ENCODE peak calls at places on chromosomes 2 and 18, in seven cellular contexts. U, K, I, L, M, P and G are unnamed samples.

GRCh38 chr2:202171246-202171833 is 67.1 kb downstream of the SUMO1 start:
- DNase-seq in K (peak), I (no peak), L (peak), M (no peak), U (peak), P (no peak), G (no peak)

GRCh38 chr2:27954771-27955384 is 64.3 kb downstream of the BABAM2 start:
- DNase-seq in L (peak), U (peak), K (peak), M (peak), P (peak), I (peak), G (peak)

GRCh38 chr2:240820014-240820606 is at the start of gene KIF1A:
- DNase-seq in M (no peak), U (no peak), K (no peak), L (peak), I (no peak), P (no peak), G (no peak)

GRCh38 chr2:46815121-46815802 is 100.3 kb downstream of the MCFD2 start:
- DNase-seq in L (no peak), P (no peak), U (no peak), M (no peak), K (no peak), I (peak), G (no peak)

GRCh38 chr2:229340086-229340760 is 69.1 kb upstream of the PID1 start:
- DNase-seq in P (no peak), I (no peak), K (peak), M (no peak), U (peak), L (no peak), G (no peak)

GRCh38 chr2:190180313-190181065 is 118.0 kb upstream of the MSTN start:
- DNase-seq in I (peak), L (peak), K (peak), M (no peak), P (no peak), U (peak), G (no peak)

GRCh38 chr2:68744517-68744916 is 9.9 kb downstream of the ARHGAP25 start:
- DNase-seq in K (no peak), M (no peak), U (no peak), P (no peak), I (no peak), L (no peak), G (no peak)

GRCh38 chr2:184598313-184599053 is at the start of gene ZNF804A:
- DNase-seq in L (peak), I (no peak), M (peak), U (peak), P (no peak), K (peak), G (peak)

GRCh38 chr2:101718993-101719571 is 21.6 kb downstream of the MAP4K4 start:
- DNase-seq in I (no peak), P (no peak), K (no peak), U (no peak), L (no peak), M (no peak), G (no peak)

GRCh38 chr2:230885467-230886130 is 20.9 kb downstream of the ITM2C start:
- DNase-seq in U (peak), I (no peak), K (peak), P (no peak), M (peak), L (peak), G (peak)

GRCh38 chr2:9269695-9270365 is 63.2 kb downstream of the ASAP2 start:
- DNase-seq in M (no peak), L (no peak), U (no peak), I (no peak), K (no peak), P (no peak), G (no peak)

GRCh38 chr2:129744649-129745048 is 234.8 kb upstream of the RAB6C start:
- DNase-seq in P (no peak), M (no peak), U (no peak), K (no peak), L (peak), I (no peak), G (no peak)

GRCh38 chr2:176565641-176566323 is 296.5 kb downstream of the MTX2 start:
- DNase-seq in I (no peak), M (no peak), P (no peak), K (peak), U (peak), L (no peak), G (no peak)

GRCh38 chr2:239328306-239329191 is 72.3 kb downstream of the HDAC4 start:
- DNase-seq in M (peak), P (no peak), K (peak), L (peak), I (no peak), U (peak), G (no peak)

GRCh38 chr18:5986257-5986909 is 91.1 kb upstream of the TMEM200C start:
- DNase-seq in U (no peak), P (no peak), L (no peak), M (no peak), K (no peak), I (no peak), G (no peak)

GRCh38 chr2:240992572-240993291 is 5.7 kb upstream of the SNED1 start:
- DNase-seq in L (no peak), P (peak), K (no peak), M (no peak), U (no peak), I (no peak), G (peak)

GRCh38 chr2:78993518-78994148 is 31.9 kb upstream of the REG3G start:
- DNase-seq in I (no peak), K (no peak), U (no peak), P (no peak), L (no peak), M (no peak), G (no peak)

GRCh38 chr18:54232485-54233227 is 8.2 kb upstream of the MBD2 start:
- DNase-seq in U (no peak), P (no peak), M (no peak), K (no peak), I (no peak), L (no peak), G (no peak)

GRCh38 chr2:98148968-98149697 is 62.2 kb downstream of the VWA3B start:
- DNase-seq in I (peak), M (peak), L (no peak), U (peak), K (peak), P (no peak), G (no peak)

DNA sequence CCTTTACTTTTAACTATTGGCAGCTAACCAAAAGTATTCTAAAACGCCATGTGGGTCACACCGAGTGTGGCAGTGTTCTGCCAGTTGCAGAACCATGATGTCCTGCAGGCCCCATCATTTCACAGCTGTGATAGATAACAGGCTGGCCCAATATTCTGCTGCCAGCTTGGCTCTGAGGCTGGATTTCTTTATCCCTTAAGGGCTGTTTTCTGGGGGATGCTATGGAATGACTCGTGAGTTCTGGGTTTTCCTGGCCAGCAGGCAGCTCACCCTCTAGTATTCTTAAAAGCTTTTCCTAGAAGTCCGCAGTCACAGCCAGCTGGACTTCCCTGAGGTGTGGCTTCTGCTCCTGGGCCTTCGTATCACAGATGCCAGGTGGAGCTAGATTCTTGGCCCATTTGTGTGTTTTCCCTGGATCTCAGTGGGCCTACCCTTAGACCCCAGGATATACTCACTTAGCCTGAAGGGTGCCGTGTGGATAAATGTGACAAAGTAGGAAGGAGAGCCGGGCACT is 41.0 kb downstream of the FHOD3 start:
- DNase-seq in M (peak), K (no peak), I (no peak), L (no peak), U (no peak), P (no peak), G (no peak)
- TF ChIP-seq CTCF in M (no peak), K (no peak), I (no peak), L (no peak), U (no peak), P (no peak), G (no peak)

GRCh38 chr2:20562540-20563225 is 88.2 kb downstream of the HS1BP3 start:
- DNase-seq in K (no peak), M (no peak), L (no peak), U (no peak), P (no peak), I (no peak), G (no peak)
- TF ChIP-seq CTCF in K (peak), M (no peak), L (peak), U (peak), P (no peak), I (no peak), G (no peak)

GRCh38 chr2:32136097-32136496 is 29.6 kb upstream of the SLC30A6 start:
- DNase-seq in M (peak), P (no peak), K (peak), U (peak), I (no peak), L (no peak), G (no peak)

DNA sequence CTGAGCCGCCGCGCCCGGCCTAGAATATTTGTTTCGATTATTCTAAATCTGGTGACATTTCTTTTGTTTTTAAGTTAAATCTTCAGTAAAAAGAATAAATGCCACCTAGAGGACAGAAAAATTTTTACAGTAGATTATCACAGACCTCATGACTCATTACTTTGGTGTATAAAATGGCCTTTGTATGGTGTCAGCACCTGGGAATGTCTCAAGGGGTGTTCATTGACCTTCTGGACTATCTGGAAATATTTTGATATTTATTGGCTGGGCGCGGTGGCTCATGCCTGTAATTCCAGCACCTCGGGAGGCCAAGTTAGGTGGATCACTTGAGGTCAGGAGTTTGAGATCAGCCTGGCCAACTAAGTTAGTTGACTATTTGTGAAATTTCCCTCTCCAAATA is 30.3 kb upstream of the SLC30A6 start:
- DNase-seq in P (no peak), K (peak), L (peak), I (no peak), U (peak), M (peak), G (no peak)
- TF ChIP-seq CTCF in P (peak), K (peak), L (peak), I (peak), U (peak), M (peak), G (peak)

DNA sequence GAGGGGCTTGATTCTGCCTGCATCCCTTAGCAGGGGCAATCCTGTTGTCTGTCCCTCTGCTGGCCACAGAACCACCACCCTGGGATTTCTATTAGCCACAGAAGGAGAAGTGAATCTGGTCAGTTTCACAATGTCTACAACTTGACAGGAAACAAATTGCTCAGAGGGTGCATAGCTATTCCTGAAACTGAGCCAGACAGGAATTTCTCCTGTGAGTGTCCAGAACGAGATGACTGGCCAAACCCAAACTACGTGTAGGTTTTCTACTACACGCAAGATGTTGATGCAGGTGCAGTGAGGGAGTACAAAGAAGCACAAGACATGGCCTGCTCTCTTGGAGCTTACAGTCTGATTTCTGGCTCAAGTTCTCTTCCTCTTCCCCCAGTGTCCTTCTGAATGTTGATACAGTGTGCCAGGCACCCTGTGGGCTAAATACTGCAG is 201.9 kb downstream of the CLIP4 start:
- DNase-seq in I (no peak), K (peak), L (no peak), M (peak), P (no peak), U (peak), G (peak)
- TF ChIP-seq CTCF in I (no peak), K (no peak), L (no peak), M (peak), P (no peak), U (no peak), G (peak)